ENCODE peak calls at places on chromosomes 16 and 17, in nine cellular contexts. H is breast epithelium; U is psoas muscle; X is stimulated activated CD4-positive, alpha-beta T cell treated with anti-CD3 and anti-CD28 coated beads, Interleukin-4, amount 100 ng/mL, for 24 hours; R is ovary; J is type B pancreatic cell; K is activated T-cell treated with anti-CD3 and anti-CD28 coated beads for 24 hours; M is NCI-H2081; B is CD4-positive, alpha-beta T cell. Z is an unnamed sample.

GRCh38 chr16:85169333-85170065 is 57.2 kb upstream of the CIBAR2 start:
- DNase-seq in H (no peak), U (peak), X (no peak), R (peak), J (no peak), K (no peak), M (no peak), B (no peak), Z (peak)

GRCh38 chr16:74652249-74652648 is 14.4 kb downstream of the RFWD3 start:
- DNase-seq in H (no peak), U (no peak), X (no peak), R (no peak), J (no peak), K (no peak), M (no peak), B (no peak), Z (no peak)

GRCh38 chr16:10098991-10099390 is 83.2 kb downstream of the GRIN2A start:
- DNase-seq in H (no peak), U (no peak), X (no peak), R (no peak), J (no peak), K (no peak), M (no peak), B (no peak), Z (no peak)

GRCh38 chr17:34261568-34261967 is 6.5 kb downstream of the CCL2 start:
- DNase-seq in H (no peak), U (no peak), X (no peak), R (no peak), J (no peak), K (no peak), M (no peak), B (no peak), Z (no peak)

GRCh38 chr17:1627219-1627986 is 1.2 kb downstream of the SLC43A2 start:
- DNase-seq in H (no peak), U (peak), X (no peak), R (no peak), J (no peak), K (no peak), M (no peak), B (no peak), Z (no peak)

GRCh38 chr16:88638323-88639230 is at the start of gene IL17C:
- DNase-seq in H (no peak), U (no peak), X (no peak), R (no peak), J (no peak), K (no peak), M (peak), B (no peak), Z (no peak)

GRCh38 chr16:68951991-68952877 is 108.9 kb downstream of the TANGO6 start:
- DNase-seq in H (no peak), U (no peak), X (no peak), R (no peak), J (no peak), K (no peak), M (no peak), B (no peak), Z (peak)

GRCh38 chr16:51473091-51473490 is 322.0 kb upstream of the SALL1 start:
- DNase-seq in H (no peak), U (no peak), X (no peak), R (no peak), J (no peak), K (no peak), M (no peak), B (no peak), Z (no peak)

GRCh38 chr16:29734826-29735225 is 11.0 kb downstream of the C16orf54 start:
- DNase-seq in H (no peak), U (no peak), X (no peak), R (no peak), J (no peak), K (no peak), M (no peak), B (no peak), Z (no peak)

GRCh38 chr16:88015806-88016140 is 64.5 kb downstream of the BANP start:
- DNase-seq in H (peak), U (no peak), X (no peak), R (peak), J (no peak), K (no peak), M (no peak), B (no peak), Z (no peak)

GRCh38 chr16:80720759-80721470 is 83.5 kb downstream of the CDYL2 start:
- DNase-seq in H (no peak), U (no peak), X (no peak), R (no peak), J (no peak), K (no peak), M (no peak), B (no peak), Z (no peak)

Z was measured in HCEC 1CT.